ENCODE peak calls at places on chromosomes 2 and 18, in ten cellular contexts. One of them, this sample, is unnamed. For H3K27me3, the result is how much of the 10 kb centered on the place peaks cover.

GRCh38 chr2:43906448-43907122 is 67.8 kb downstream of the ABCG8 start:
- DNase-seq in neuronal stem cell: no peak
- DNase-seq in small intestine: no peak
- DNase-seq in H9: no peak
- DNase-seq in breast epithelium: no peak
- DNase-seq in lower lobe of right lung: no peak
- DNase-seq in right cardiac atrium: no peak
- DNase-seq in psoas muscle: no peak
- DNase-seq in transverse colon: no peak
- DNase-seq in sigmoid colon: no peak
- DNase-seq in this sample: no peak

GRCh38 chr2:26575836-26576564 is 65.2 kb downstream of the CIB4 start:
- DNase-seq in transverse colon: no peak
- DNase-seq in small intestine: no peak
- DNase-seq in right cardiac atrium: no peak
- DNase-seq in breast epithelium: no peak
- DNase-seq in neuronal stem cell: no peak
- DNase-seq in psoas muscle: no peak
- DNase-seq in lower lobe of right lung: no peak
- DNase-seq in sigmoid colon: peak
- DNase-seq in H9: no peak
- DNase-seq in this sample: no peak

GRCh38 chr2:144668493-144669110 is 148.7 kb upstream of the ZEB2 start:
- DNase-seq in H9: no peak
- DNase-seq in right cardiac atrium: no peak
- DNase-seq in neuronal stem cell: no peak
- DNase-seq in sigmoid colon: no peak
- DNase-seq in psoas muscle: no peak
- DNase-seq in breast epithelium: no peak
- DNase-seq in lower lobe of right lung: no peak
- DNase-seq in small intestine: no peak
- DNase-seq in transverse colon: no peak
- DNase-seq in this sample: no peak

GRCh38 chr2:196170681-196171247 is 614 bp downstream of the STK17B start:
- DNase-seq in breast epithelium: peak
- DNase-seq in sigmoid colon: no peak
- DNase-seq in transverse colon: peak
- DNase-seq in psoas muscle: peak
- DNase-seq in neuronal stem cell: peak
- DNase-seq in H9: peak
- DNase-seq in small intestine: peak
- DNase-seq in right cardiac atrium: peak
- DNase-seq in lower lobe of right lung: peak
- DNase-seq in this sample: no peak

GRCh38 chr18:13437801-13438506 is 219.4 kb downstream of the LDLRAD4 start:
- DNase-seq in transverse colon: peak
- DNase-seq in neuronal stem cell: no peak
- DNase-seq in psoas muscle: peak
- DNase-seq in H9: no peak
- DNase-seq in right cardiac atrium: peak
- DNase-seq in small intestine: no peak
- DNase-seq in sigmoid colon: peak
- DNase-seq in lower lobe of right lung: no peak
- DNase-seq in breast epithelium: peak
- DNase-seq in this sample: no peak

GRCh38 chr2:128154225-128154624 is 63.2 kb downstream of the UGGT1 start:
- DNase-seq in small intestine: no peak
- DNase-seq in neuronal stem cell: no peak
- DNase-seq in breast epithelium: no peak
- DNase-seq in lower lobe of right lung: no peak
- DNase-seq in H9: no peak
- DNase-seq in right cardiac atrium: peak
- DNase-seq in transverse colon: no peak
- DNase-seq in psoas muscle: no peak
- DNase-seq in sigmoid colon: no peak
- DNase-seq in this sample: no peak

GRCh38 chr18:9683418-9684396 is 24.4 kb upstream of the RAB31 start:
- DNase-seq in neuronal stem cell: no peak
- DNase-seq in psoas muscle: no peak
- DNase-seq in small intestine: peak
- DNase-seq in transverse colon: no peak
- DNase-seq in H9: no peak
- DNase-seq in right cardiac atrium: peak
- DNase-seq in breast epithelium: no peak
- DNase-seq in sigmoid colon: no peak
- DNase-seq in lower lobe of right lung: no peak
- DNase-seq in this sample: no peak

GRCh38 chr2:20678751-20679150 is 11.8 kb downstream of the GDF7 start:
- DNase-seq in right cardiac atrium: no peak
- DNase-seq in psoas muscle: no peak
- DNase-seq in sigmoid colon: no peak
- DNase-seq in H9: no peak
- DNase-seq in transverse colon: no peak
- DNase-seq in lower lobe of right lung: no peak
- DNase-seq in breast epithelium: no peak
- DNase-seq in small intestine: no peak
- DNase-seq in neuronal stem cell: no peak
- DNase-seq in this sample: no peak

GRCh38 chr2:119474371-119475224 is 42.9 kb downstream of the TMEM37 start:
- DNase-seq in small intestine: no peak
- DNase-seq in transverse colon: no peak
- DNase-seq in sigmoid colon: peak
- DNase-seq in breast epithelium: no peak
- DNase-seq in right cardiac atrium: no peak
- DNase-seq in H9: peak
- DNase-seq in psoas muscle: no peak
- DNase-seq in lower lobe of right lung: no peak
- DNase-seq in neuronal stem cell: no peak
- DNase-seq in this sample: no peak

GRCh38 chr2:56185101-56185581 is 1.4 kb downstream of the CCDC85A start:
- DNase-seq in right cardiac atrium: peak
- DNase-seq in transverse colon: no peak
- DNase-seq in psoas muscle: peak
- DNase-seq in H9: peak
- DNase-seq in lower lobe of right lung: no peak
- DNase-seq in small intestine: peak
- DNase-seq in breast epithelium: no peak
- DNase-seq in sigmoid colon: peak
- DNase-seq in neuronal stem cell: peak
- DNase-seq in this sample: no peak

GRCh38 chr2:56182420-56182819 is 1.4 kb upstream of the CCDC85A start:
- DNase-seq in sigmoid colon: no peak
- DNase-seq in psoas muscle: no peak
- DNase-seq in neuronal stem cell: peak
- DNase-seq in transverse colon: no peak
- DNase-seq in small intestine: no peak
- DNase-seq in H9: peak
- DNase-seq in lower lobe of right lung: no peak
- DNase-seq in right cardiac atrium: no peak
- DNase-seq in breast epithelium: no peak
- DNase-seq in this sample: peak

GRCh38 chr2:56184500-56184996 is 758 bp downstream of the CCDC85A start:
- DNase-seq in breast epithelium: peak
- DNase-seq in psoas muscle: peak
- DNase-seq in H9: peak
- DNase-seq in transverse colon: no peak
- DNase-seq in small intestine: peak
- DNase-seq in sigmoid colon: no peak
- DNase-seq in lower lobe of right lung: peak
- DNase-seq in neuronal stem cell: peak
- DNase-seq in right cardiac atrium: peak
- DNase-seq in this sample: no peak

GRCh38 chr2:56183643-56184499 is at the start of gene CCDC85A:
- DNase-seq in small intestine: peak
- DNase-seq in breast epithelium: peak
- DNase-seq in right cardiac atrium: peak
- DNase-seq in sigmoid colon: peak
- DNase-seq in lower lobe of right lung: peak
- DNase-seq in psoas muscle: peak
- DNase-seq in transverse colon: peak
- DNase-seq in H9: peak
- DNase-seq in neuronal stem cell: peak
- DNase-seq in this sample: peak

DNA sequence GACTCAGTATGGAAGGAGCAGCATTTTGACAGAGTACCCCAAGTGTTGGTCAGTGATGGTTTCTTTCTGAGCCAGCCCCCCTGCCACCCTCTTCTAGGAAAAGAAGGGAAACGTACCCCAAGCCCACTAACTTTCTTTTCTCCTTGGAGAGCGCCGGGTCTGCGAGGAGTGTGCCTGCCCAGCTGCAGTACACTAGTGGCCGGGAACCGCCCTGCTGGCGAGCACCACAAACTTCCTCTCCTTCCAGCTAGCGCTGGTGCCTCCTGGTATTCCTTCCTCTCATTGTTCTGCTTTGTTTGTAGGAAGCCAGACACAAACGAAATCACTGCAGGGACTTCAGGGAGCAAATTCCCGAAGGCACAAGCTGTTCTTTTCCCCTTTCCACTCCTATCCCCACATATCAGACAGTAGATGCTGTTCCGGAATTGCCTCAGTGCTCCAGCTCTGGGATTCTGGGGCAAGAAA is 1.8 kb downstream of the CCDC85A start:
- DNase-seq in psoas muscle: peak
- DNase-seq in transverse colon: no peak
- DNase-seq in breast epithelium: no peak
- DNase-seq in neuronal stem cell: peak
- DNase-seq in sigmoid colon: no peak
- DNase-seq in right cardiac atrium: peak
- DNase-seq in H9: peak
- DNase-seq in lower lobe of right lung: peak
- DNase-seq in small intestine: no peak
- DNase-seq in this sample: no peak
- H3K27me3 ChIP-seq in psoas muscle: under half
- H3K27me3 ChIP-seq in transverse colon: half or more
- H3K27me3 ChIP-seq in breast epithelium: under half
- H3K27me3 ChIP-seq in neuronal stem cell: under half
- H3K27me3 ChIP-seq in sigmoid colon: half or more
- H3K27me3 ChIP-seq in right cardiac atrium: under half
- H3K27me3 ChIP-seq in H9: under half
- H3K27me3 ChIP-seq in lower lobe of right lung: under half
- H3K27me3 ChIP-seq in small intestine: under half
- H3K27me3 ChIP-seq in this sample: half or more

GRCh38 chr2:63048367-63049171 is 2.1 kb upstream of the OTX1 start:
- DNase-seq in lower lobe of right lung: no peak
- DNase-seq in H9: peak
- DNase-seq in right cardiac atrium: no peak
- DNase-seq in psoas muscle: peak
- DNase-seq in breast epithelium: no peak
- DNase-seq in neuronal stem cell: peak
- DNase-seq in sigmoid colon: no peak
- DNase-seq in transverse colon: no peak
- DNase-seq in small intestine: no peak
- DNase-seq in this sample: no peak
- H3K27me3 ChIP-seq in lower lobe of right lung: half or more
- H3K27me3 ChIP-seq in H9: under half
- H3K27me3 ChIP-seq in right cardiac atrium: under half
- H3K27me3 ChIP-seq in psoas muscle: under half
- H3K27me3 ChIP-seq in breast epithelium: half or more
- H3K27me3 ChIP-seq in neuronal stem cell: half or more
- H3K27me3 ChIP-seq in sigmoid colon: half or more
- H3K27me3 ChIP-seq in transverse colon: half or more
- H3K27me3 ChIP-seq in small intestine: under half
- H3K27me3 ChIP-seq in this sample: half or more

DNA sequence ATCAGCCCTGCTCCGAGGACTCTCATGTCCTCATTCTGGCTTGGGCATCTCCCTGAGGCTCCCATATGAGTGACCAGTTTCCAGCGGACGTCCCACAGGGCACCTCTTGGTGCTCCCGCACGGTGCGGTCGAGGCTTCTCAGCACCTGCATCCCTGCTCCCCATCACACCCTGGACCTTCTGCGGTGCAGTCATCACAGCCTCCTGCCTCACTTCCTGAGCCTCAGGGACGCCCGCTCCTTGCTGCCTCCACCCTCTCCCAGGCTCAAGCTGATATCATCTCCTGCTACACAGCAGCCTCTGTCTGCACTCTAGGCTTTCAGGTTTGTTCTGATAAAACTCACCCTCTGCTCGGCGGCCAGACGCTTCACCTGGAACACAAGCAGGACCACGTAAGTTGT is 185.0 kb downstream of the TMEM18 start:
- DNase-seq in sigmoid colon: no peak
- DNase-seq in right cardiac atrium: no peak
- DNase-seq in lower lobe of right lung: no peak
- DNase-seq in breast epithelium: no peak
- DNase-seq in neuronal stem cell: no peak
- DNase-seq in small intestine: no peak
- DNase-seq in transverse colon: no peak
- DNase-seq in psoas muscle: no peak
- DNase-seq in H9: no peak
- DNase-seq in this sample: no peak
- H3K27me3 ChIP-seq in sigmoid colon: under half
- H3K27me3 ChIP-seq in right cardiac atrium: under half
- H3K27me3 ChIP-seq in lower lobe of right lung: under half
- H3K27me3 ChIP-seq in breast epithelium: under half
- H3K27me3 ChIP-seq in neuronal stem cell: under half
- H3K27me3 ChIP-seq in small intestine: under half
- H3K27me3 ChIP-seq in transverse colon: under half
- H3K27me3 ChIP-seq in psoas muscle: under half
- H3K27me3 ChIP-seq in H9: under half
- H3K27me3 ChIP-seq in this sample: under half

GRCh38 chr2:179449010-179449409 is 184.4 kb upstream of the SESTD1 start:
- DNase-seq in transverse colon: no peak
- DNase-seq in small intestine: no peak
- DNase-seq in sigmoid colon: no peak
- DNase-seq in H9: no peak
- DNase-seq in psoas muscle: no peak
- DNase-seq in neuronal stem cell: no peak
- DNase-seq in breast epithelium: no peak
- DNase-seq in right cardiac atrium: no peak
- DNase-seq in lower lobe of right lung: no peak
- DNase-seq in this sample: no peak

GRCh38 chr2:179447426-179447825 is 182.8 kb upstream of the SESTD1 start:
- DNase-seq in transverse colon: no peak
- DNase-seq in psoas muscle: no peak
- DNase-seq in lower lobe of right lung: no peak
- DNase-seq in H9: no peak
- DNase-seq in breast epithelium: no peak
- DNase-seq in sigmoid colon: no peak
- DNase-seq in right cardiac atrium: no peak
- DNase-seq in small intestine: no peak
- DNase-seq in neuronal stem cell: no peak
- DNase-seq in this sample: no peak

GRCh38 chr2:179444056-179444455 is 179.4 kb upstream of the SESTD1 start:
- DNase-seq in breast epithelium: no peak
- DNase-seq in lower lobe of right lung: no peak
- DNase-seq in H9: no peak
- DNase-seq in small intestine: no peak
- DNase-seq in neuronal stem cell: no peak
- DNase-seq in right cardiac atrium: peak
- DNase-seq in psoas muscle: no peak
- DNase-seq in transverse colon: no peak
- DNase-seq in sigmoid colon: peak
- DNase-seq in this sample: no peak

GRCh38 chr2:179446475-179447141 is 182.0 kb upstream of the SESTD1 start:
- DNase-seq in lower lobe of right lung: no peak
- DNase-seq in psoas muscle: no peak
- DNase-seq in right cardiac atrium: no peak
- DNase-seq in breast epithelium: no peak
- DNase-seq in neuronal stem cell: no peak
- DNase-seq in transverse colon: no peak
- DNase-seq in H9: no peak
- DNase-seq in sigmoid colon: no peak
- DNase-seq in small intestine: peak
- DNase-seq in this sample: no peak

GRCh38 chr2:179447839-179448447 is 183.3 kb upstream of the SESTD1 start:
- DNase-seq in H9: no peak
- DNase-seq in right cardiac atrium: no peak
- DNase-seq in breast epithelium: no peak
- DNase-seq in sigmoid colon: no peak
- DNase-seq in psoas muscle: no peak
- DNase-seq in transverse colon: no peak
- DNase-seq in small intestine: no peak
- DNase-seq in lower lobe of right lung: no peak
- DNase-seq in neuronal stem cell: no peak
- DNase-seq in this sample: no peak
- H3K27me3 ChIP-seq in H9: under half
- H3K27me3 ChIP-seq in right cardiac atrium: under half
- H3K27me3 ChIP-seq in breast epithelium: under half
- H3K27me3 ChIP-seq in sigmoid colon: under half
- H3K27me3 ChIP-seq in psoas muscle: under half
- H3K27me3 ChIP-seq in transverse colon: under half
- H3K27me3 ChIP-seq in small intestine: under half
- H3K27me3 ChIP-seq in lower lobe of right lung: under half
- H3K27me3 ChIP-seq in neuronal stem cell: under half
- H3K27me3 ChIP-seq in this sample: under half